ENCODE peak calls at places on chromosomes 12 and 14, in four cellular contexts. U is spleen, X is neural progenitor cell, B is ovary. G is an unnamed sample.

GRCh38 chr14:21711360-21711961 is 37.8 kb upstream of the OR4E1 start:
- DNase-seq in B (no peak), U (no peak), X (peak), G (peak)

GRCh38 chr14:24903337-24903736 is 146.6 kb downstream of the STXBP6 start:
- DNase-seq in X (no peak), U (no peak), B (no peak), G (no peak)

GRCh38 chr12:114667669-114668150 is 16.3 kb downstream of the TBX3 start:
- DNase-seq in B (no peak), U (no peak), X (no peak), G (no peak)

GRCh38 chr12:116597886-116598285 is 38.7 kb downstream of the MAP1LC3B2 start:
- DNase-seq in U (no peak), B (no peak), X (no peak), G (no peak)

GRCh38 chr14:54555651-54556050 is 11.3 kb upstream of the SAMD4A start:
- DNase-seq in X (no peak), U (no peak), B (no peak), G (no peak)

GRCh38 chr12:125797421-125798175 is 732.4 kb downstream of the AACS start:
- DNase-seq in B (no peak), X (no peak), U (no peak), G (no peak)

GRCh38 chr12:107518868-107519267 is 166.7 kb upstream of the PWP1 start:
- DNase-seq in B (no peak), U (no peak), X (no peak), G (no peak)

GRCh38 chr12:32108829-32109228 is 2.2 kb downstream of the BICD1 start:
- DNase-seq in X (no peak), U (no peak), B (no peak), G (no peak)

GRCh38 chr14:106436310-106436905 is 910.0 kb downstream of the TMEM121 start:
- DNase-seq in X (no peak), U (peak), B (no peak), G (peak)

GRCh38 chr12:4289334-4289878 is 15.8 kb downstream of the CCND2 start:
- DNase-seq in B (no peak), X (peak), U (no peak), G (no peak)

GRCh38 chr14:94089479-94089878 is 8.4 kb downstream of the IFI27L1 start:
- DNase-seq in X (no peak), B (no peak), U (no peak), G (no peak)

GRCh38 chr14:98622208-98623051 is 649.6 kb downstream of the BCL11B start:
- DNase-seq in X (no peak), U (no peak), B (no peak), G (no peak)

GRCh38 chr14:90773705-90774104 is 42.5 kb downstream of the TTC7B start:
- DNase-seq in B (no peak), X (no peak), U (no peak), G (no peak)

GRCh38 chr12:132506730-132507538 is 17.0 kb downstream of the FBRSL1 start:
- DNase-seq in U (peak), X (no peak), B (peak), G (no peak)

DNA sequence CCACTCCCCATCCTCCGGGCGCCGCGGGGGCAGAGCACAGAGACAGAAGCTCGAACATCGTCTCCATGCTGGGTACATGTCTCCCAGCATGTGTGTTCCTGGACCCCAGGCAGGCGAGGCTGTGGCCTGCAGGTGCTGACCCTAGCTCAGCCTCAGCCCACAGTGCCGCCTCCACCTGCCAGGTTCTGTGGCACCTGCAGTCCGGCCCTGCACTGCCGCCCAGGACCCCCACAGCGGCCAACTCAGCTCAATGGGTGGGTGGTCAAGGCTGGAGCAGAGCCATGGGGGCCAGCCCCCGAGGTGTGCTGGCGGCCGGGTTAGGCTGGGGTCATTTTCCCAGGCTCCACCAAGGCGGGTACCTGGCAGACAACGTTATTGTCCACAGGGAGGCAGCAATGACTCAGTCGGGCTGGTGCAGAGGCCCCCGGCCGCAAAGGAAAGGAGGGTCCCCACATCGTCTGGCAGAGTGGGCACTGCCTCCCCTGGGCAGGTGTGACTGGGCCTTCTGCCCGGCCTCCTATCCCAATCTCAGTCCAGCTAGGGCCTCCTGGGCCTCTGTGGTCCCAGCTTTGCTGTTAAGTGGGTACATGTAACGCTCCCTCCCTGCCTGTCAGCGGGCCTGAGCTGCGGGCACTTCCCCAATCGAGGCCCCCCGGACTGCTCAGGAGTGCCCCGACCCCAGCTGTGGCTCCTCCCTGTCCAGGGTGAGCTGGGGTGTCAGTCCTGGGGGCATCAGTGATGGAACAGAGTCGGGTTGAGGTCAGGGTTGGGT is 20.2 kb upstream of the NUDT14 start:
- DNase-seq in X (peak), U (no peak), B (no peak), G (no peak)
- TF ChIP-seq CTCF in X (peak), U (no peak), B (no peak), G (no peak)

DNA sequence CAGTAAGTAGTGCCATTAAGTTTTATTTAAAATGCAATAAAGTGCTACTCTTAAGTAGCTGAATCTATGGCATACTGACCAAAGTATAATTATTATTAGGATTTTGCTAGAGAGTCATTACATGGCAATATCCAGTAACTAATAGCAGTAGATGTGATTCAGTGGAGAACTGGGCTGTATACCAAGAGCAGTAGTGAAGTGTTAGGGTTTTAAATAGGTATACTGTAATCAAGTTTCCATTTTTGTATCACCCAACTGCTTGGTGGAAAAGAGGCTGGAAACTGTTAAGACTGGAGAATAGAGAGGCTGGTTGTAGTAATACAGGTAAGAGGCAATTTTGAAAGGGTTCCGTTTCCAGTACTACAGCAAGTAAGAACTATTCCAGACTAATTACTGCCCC is 13.3 kb upstream of the LLPH start:
- DNase-seq in B (no peak), U (no peak), X (no peak), G (no peak)
- H3K27ac ChIP-seq in B (no peak), U (peak), X (no peak), G (no peak)

GRCh38 chr14:87687338-87687876 is 305.6 kb downstream of the GALC start:
- DNase-seq in B (no peak), X (no peak), U (no peak), G (no peak)
- TF ChIP-seq CTCF in B (no peak), X (no peak), U (no peak), G (no peak)

GRCh38 chr12:65666876-65667275 is 157.4 kb upstream of the HMGA2 start:
- DNase-seq in B (no peak), X (no peak), U (no peak), G (no peak)
- H3K27ac ChIP-seq in B (no peak), X (peak), U (no peak), G (no peak)

GRCh38 chr12:57203791-57204190 is 12.8 kb upstream of the NXPH4 start:
- DNase-seq in B (no peak), X (no peak), U (no peak), G (no peak)

GRCh38 chr12:57205931-57206330 is 10.7 kb upstream of the NXPH4 start:
- DNase-seq in U (no peak), B (no peak), X (no peak), G (no peak)

GRCh38 chr12:57203201-57203600 is 13.4 kb upstream of the NXPH4 start:
- DNase-seq in B (no peak), X (no peak), U (no peak), G (no peak)

GRCh38 chr12:57205186-57205585 is 11.4 kb upstream of the NXPH4 start:
- DNase-seq in B (no peak), U (no peak), X (no peak), G (no peak)

DNA sequence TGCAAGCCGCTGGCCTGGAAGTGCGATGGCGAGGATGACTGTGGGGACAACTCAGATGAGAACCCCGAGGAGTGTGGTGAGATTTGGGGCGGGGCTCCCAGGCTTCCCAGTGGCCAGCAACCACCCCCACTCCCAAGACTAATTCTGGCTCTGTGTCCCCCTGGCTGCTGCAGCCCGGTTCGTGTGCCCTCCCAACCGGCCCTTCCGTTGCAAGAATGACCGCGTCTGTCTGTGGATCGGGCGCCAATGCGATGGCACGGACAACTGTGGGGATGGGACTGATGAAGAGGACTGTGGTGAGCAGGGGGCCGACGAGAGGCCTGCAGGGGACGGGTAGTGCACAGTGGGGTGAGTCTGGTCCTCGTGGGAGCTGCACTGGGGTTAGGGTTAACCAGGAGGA is 12.1 kb upstream of the NXPH4 start:
- DNase-seq in B (no peak), X (no peak), U (no peak), G (no peak)
- TF ChIP-seq CTCF in B (no peak), X (no peak), U (no peak), G (no peak)

DNA sequence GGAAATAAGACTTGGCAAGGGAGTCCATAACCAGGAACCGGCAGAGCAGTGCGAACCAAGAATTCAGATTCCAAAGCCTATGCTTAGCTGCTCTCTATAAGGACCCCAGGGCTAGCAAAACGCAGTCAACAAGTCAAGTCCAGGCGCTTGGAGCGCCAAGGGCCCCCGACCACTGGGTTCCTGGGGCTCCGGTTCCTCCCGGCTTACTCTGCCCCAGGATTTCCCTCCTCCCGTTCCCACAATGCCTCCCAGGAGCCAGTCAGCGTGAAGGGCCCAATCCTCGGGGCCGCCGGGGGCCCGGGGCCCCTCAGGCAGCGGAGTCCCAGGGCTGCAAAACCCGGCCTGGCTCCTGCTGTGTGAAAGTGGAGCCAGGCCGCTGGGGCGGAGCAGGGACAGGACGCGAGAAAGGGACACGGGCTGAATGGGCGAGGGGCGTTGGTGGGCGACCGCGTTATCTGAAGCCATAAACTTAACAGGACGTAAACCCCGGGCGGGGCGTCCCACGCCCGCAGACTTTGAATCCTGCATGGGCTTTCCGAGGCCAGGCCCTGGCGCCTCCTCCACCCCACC is 1.5 kb downstream of the KRT8 start:
- DNase-seq in X (peak), B (peak), U (peak), G (no peak)
- H3K27ac ChIP-seq in X (no peak), B (no peak), U (peak), G (peak)

DNA sequence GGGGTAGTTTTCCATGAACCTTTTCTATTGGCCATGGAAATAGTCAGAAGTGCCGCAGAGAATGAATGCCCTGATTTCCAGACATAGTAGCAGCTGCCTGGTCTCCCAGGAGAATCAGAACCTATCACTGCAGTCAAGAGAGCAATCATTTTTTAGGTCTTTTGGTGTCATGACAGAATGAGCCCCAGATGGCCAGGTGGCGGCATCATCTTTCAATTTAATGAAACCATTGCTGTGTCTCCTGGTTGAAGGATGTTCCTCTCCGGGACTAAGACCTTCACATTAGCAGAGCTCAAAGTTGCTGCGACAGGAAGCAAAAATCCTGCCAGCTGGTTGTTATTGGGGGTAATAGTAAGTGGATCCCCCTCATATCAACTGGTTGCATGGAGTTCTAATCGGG is 18.8 kb downstream of the TNFAIP2 start:
- DNase-seq in X (no peak), B (no peak), U (no peak), G (no peak)
- TF ChIP-seq CTCF in X (no peak), B (no peak), U (no peak), G (no peak)

DNA sequence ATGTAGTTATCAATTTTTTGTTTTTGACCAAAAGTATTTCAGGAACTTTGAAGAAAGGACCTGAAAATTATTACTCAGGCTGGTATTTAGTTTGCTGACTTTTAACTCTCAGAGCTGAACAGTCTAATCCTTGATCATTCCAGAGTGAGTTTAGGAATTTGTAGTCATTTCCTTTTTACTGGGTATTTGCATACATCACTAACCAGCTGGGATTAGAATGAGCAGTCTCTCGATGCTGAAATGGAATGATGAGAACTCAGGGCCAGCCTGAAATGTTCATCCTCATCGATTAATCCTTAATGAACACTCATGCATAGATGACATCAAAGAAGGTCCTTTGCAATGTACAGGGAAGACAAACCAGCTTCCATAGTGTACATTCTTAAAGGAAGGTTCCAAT is 14.8 kb downstream of the FBXL14 start:
- DNase-seq in X (peak), U (no peak), B (no peak), G (no peak)
- H3K27ac ChIP-seq in X (peak), U (no peak), B (no peak), G (no peak)

GRCh38 chr14:37124617-37125016 is 47.8 kb downstream of the SLC25A21 start:
- DNase-seq in X (peak), U (no peak), B (no peak), G (no peak)
- TF ChIP-seq CTCF in X (peak), U (no peak), B (no peak), G (no peak)